ENCODE peak calls at places on chromosomes 5 and 9, in seven cellular contexts. One of them, this sample, is unnamed.

GRCh38 chr5:81006955-81007636 is 46.9 kb downstream of the RASGRF2 start:
- DNase-seq in heart left ventricle: no peak
- DNase-seq in CD8-positive, alpha-beta T cell: peak; percentile 39
- DNase-seq in ascending aorta: no peak
- DNase-seq in body of pancreas: no peak
- DNase-seq in vagina: no peak
- DNase-seq in thyroid gland: no peak
- DNase-seq in this sample: no peak

GRCh38 chr9:97758334-97758916 is 61.3 kb upstream of the XPA start:
- DNase-seq in heart left ventricle: no peak
- DNase-seq in CD8-positive, alpha-beta T cell: no peak
- DNase-seq in ascending aorta: no peak
- DNase-seq in body of pancreas: no peak
- DNase-seq in vagina: no peak
- DNase-seq in thyroid gland: no peak
- DNase-seq in this sample: no peak

GRCh38 chr9:110799396-110799795 is 130.8 kb downstream of the MUSK start:
- DNase-seq in heart left ventricle: no peak
- DNase-seq in CD8-positive, alpha-beta T cell: no peak
- DNase-seq in ascending aorta: no peak
- DNase-seq in body of pancreas: no peak
- DNase-seq in vagina: no peak
- DNase-seq in thyroid gland: no peak
- DNase-seq in this sample: no peak

GRCh38 chr5:10009802-10010201 is 239.9 kb downstream of the ATPSCKMT start:
- DNase-seq in heart left ventricle: no peak
- DNase-seq in CD8-positive, alpha-beta T cell: no peak
- DNase-seq in ascending aorta: no peak
- DNase-seq in body of pancreas: no peak
- DNase-seq in vagina: no peak
- DNase-seq in thyroid gland: no peak
- DNase-seq in this sample: no peak

GRCh38 chr9:99962685-99963261 is 56.3 kb downstream of the STX17 start:
- DNase-seq in heart left ventricle: no peak
- DNase-seq in CD8-positive, alpha-beta T cell: no peak
- DNase-seq in ascending aorta: no peak
- DNase-seq in body of pancreas: no peak
- DNase-seq in vagina: no peak
- DNase-seq in thyroid gland: no peak
- DNase-seq in this sample: no peak

GRCh38 chr9:79623799-79624721 is 52.3 kb downstream of the TLE4 start:
- DNase-seq in heart left ventricle: peak; percentile 51
- DNase-seq in CD8-positive, alpha-beta T cell: peak; percentile 20
- DNase-seq in ascending aorta: peak; percentile 11
- DNase-seq in body of pancreas: no peak
- DNase-seq in vagina: no peak
- DNase-seq in thyroid gland: peak; percentile 35
- DNase-seq in this sample: peak; percentile 54

GRCh38 chr9:13898957-13899356 is 415.0 kb downstream of the NFIB start:
- DNase-seq in heart left ventricle: peak; percentile 40
- DNase-seq in CD8-positive, alpha-beta T cell: no peak
- DNase-seq in ascending aorta: no peak
- DNase-seq in body of pancreas: no peak
- DNase-seq in vagina: no peak
- DNase-seq in thyroid gland: no peak
- DNase-seq in this sample: no peak

GRCh38 chr9:29212590-29213373 is 1639.5 kb upstream of the C9orf72 start:
- DNase-seq in heart left ventricle: no peak
- DNase-seq in CD8-positive, alpha-beta T cell: no peak
- DNase-seq in ascending aorta: no peak
- DNase-seq in body of pancreas: peak; percentile 34
- DNase-seq in vagina: no peak
- DNase-seq in thyroid gland: peak; percentile 60
- DNase-seq in this sample: no peak

GRCh38 chr9:122258886-122259415 is 5.7 kb downstream of the RBM18 start:
- DNase-seq in heart left ventricle: no peak
- DNase-seq in CD8-positive, alpha-beta T cell: no peak
- DNase-seq in ascending aorta: no peak
- DNase-seq in body of pancreas: no peak
- DNase-seq in vagina: no peak
- DNase-seq in thyroid gland: no peak
- DNase-seq in this sample: no peak

GRCh38 chr5:146762830-146763229 is 115.7 kb downstream of the PPP2R2B start:
- DNase-seq in heart left ventricle: no peak
- DNase-seq in CD8-positive, alpha-beta T cell: no peak
- DNase-seq in ascending aorta: no peak
- DNase-seq in body of pancreas: no peak
- DNase-seq in vagina: no peak
- DNase-seq in thyroid gland: no peak
- DNase-seq in this sample: no peak

GRCh38 chr9:77464591-77465125 is 183.5 kb downstream of the GNA14 start:
- DNase-seq in heart left ventricle: no peak
- DNase-seq in CD8-positive, alpha-beta T cell: no peak
- DNase-seq in ascending aorta: no peak
- DNase-seq in body of pancreas: no peak
- DNase-seq in vagina: no peak
- DNase-seq in thyroid gland: no peak
- DNase-seq in this sample: no peak

GRCh38 chr5:98108497-98108896 is 665.0 kb upstream of the RGMB start:
- DNase-seq in heart left ventricle: no peak
- DNase-seq in CD8-positive, alpha-beta T cell: no peak
- DNase-seq in ascending aorta: no peak
- DNase-seq in body of pancreas: no peak
- DNase-seq in vagina: no peak
- DNase-seq in thyroid gland: no peak
- DNase-seq in this sample: no peak

GRCh38 chr5:139636207-139636792 is 11.8 kb upstream of the CXXC5 start:
- DNase-seq in heart left ventricle: no peak
- DNase-seq in CD8-positive, alpha-beta T cell: peak; percentile 58
- DNase-seq in ascending aorta: no peak
- DNase-seq in body of pancreas: peak; percentile 60
- DNase-seq in vagina: no peak
- DNase-seq in thyroid gland: peak; percentile 55
- DNase-seq in this sample: peak; percentile 98

GRCh38 chr9:108117775-108118174 is 628.2 kb upstream of the KLF4 start:
- DNase-seq in heart left ventricle: no peak
- DNase-seq in CD8-positive, alpha-beta T cell: no peak
- DNase-seq in ascending aorta: no peak
- DNase-seq in body of pancreas: no peak
- DNase-seq in vagina: no peak
- DNase-seq in thyroid gland: no peak
- DNase-seq in this sample: no peak

GRCh38 chr5:143173139-143173889 is 230.2 kb downstream of the NR3C1 start:
- DNase-seq in heart left ventricle: no peak
- DNase-seq in CD8-positive, alpha-beta T cell: no peak
- DNase-seq in ascending aorta: no peak
- DNase-seq in body of pancreas: no peak
- DNase-seq in vagina: no peak
- DNase-seq in thyroid gland: no peak
- DNase-seq in this sample: no peak

GRCh38 chr5:14693070-14693469 is 28.6 kb downstream of the OTULIN start:
- DNase-seq in heart left ventricle: no peak
- DNase-seq in CD8-positive, alpha-beta T cell: no peak
- DNase-seq in ascending aorta: no peak
- DNase-seq in body of pancreas: no peak
- DNase-seq in vagina: no peak
- DNase-seq in thyroid gland: no peak
- DNase-seq in this sample: no peak

DNA sequence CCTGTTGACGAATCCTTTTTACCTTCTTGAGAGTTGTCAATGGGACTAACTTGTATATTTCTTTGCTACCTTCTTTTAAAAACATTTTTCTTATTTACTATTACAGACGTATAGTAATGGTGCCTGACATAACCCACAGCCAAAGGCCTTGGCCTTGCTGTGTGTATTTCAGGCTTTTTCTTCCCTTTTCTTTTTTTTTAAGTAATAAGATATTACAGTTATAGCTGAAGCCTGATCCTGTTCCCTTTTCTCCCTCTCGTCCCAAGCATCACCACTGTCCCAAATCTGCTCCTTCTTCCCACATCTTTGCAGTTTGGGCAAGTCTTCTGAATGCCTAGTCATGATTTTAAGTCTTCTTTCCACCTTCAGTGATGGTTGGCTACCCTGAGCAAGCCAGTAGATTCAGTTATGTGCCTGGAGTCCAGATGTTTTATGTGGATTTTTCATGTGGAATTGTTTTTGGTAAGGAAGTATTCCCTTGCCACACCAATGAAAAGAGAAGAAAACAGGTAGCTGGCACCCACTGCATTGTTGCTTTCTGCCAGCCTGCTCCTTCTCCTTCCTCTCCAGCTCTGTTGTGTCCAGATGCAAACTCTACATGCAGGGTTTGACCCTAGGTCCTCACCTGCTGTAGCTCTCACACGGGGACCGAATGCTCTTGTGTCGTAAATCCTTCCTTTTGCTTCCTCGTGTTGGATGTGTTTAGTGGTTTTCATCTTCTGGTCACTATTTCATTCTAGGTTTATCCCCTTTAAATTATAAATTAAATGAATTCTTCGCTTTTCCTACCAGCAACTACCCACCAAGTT is 26.5 kb downstream of the ABL1 start:
- DNase-seq in heart left ventricle: no peak
- DNase-seq in CD8-positive, alpha-beta T cell: no peak
- DNase-seq in ascending aorta: no peak
- DNase-seq in body of pancreas: no peak
- DNase-seq in vagina: no peak
- DNase-seq in thyroid gland: no peak
- DNase-seq in this sample: no peak
- H3K36me3 ChIP-seq in heart left ventricle: peaks cover 59% of the 10 kb centered on the region
- H3K36me3 ChIP-seq in CD8-positive, alpha-beta T cell: no peaks in the 10 kb centered on the region
- H3K36me3 ChIP-seq in ascending aorta: peaks cover 25% of the 10 kb centered on the region
- H3K36me3 ChIP-seq in body of pancreas: no peaks in the 10 kb centered on the region
- H3K36me3 ChIP-seq in vagina: peaks cover 19% of the 10 kb centered on the region
- H3K36me3 ChIP-seq in thyroid gland: no peaks in the 10 kb centered on the region
- H3K36me3 ChIP-seq in this sample: no peaks in the 10 kb centered on the region

GRCh38 chr5:93252165-93252564 is 328.9 kb downstream of the NR2F1-AS1 start:
- DNase-seq in heart left ventricle: no peak
- DNase-seq in CD8-positive, alpha-beta T cell: no peak
- DNase-seq in ascending aorta: no peak
- DNase-seq in body of pancreas: no peak
- DNase-seq in vagina: no peak
- DNase-seq in thyroid gland: no peak
- DNase-seq in this sample: no peak
- TF ChIP-seq CTCF in heart left ventricle: peak; percentile 20
- TF ChIP-seq CTCF in CD8-positive, alpha-beta T cell: no peak
- TF ChIP-seq CTCF in ascending aorta: no peak
- TF ChIP-seq CTCF in body of pancreas: no peak
- TF ChIP-seq CTCF in vagina: no peak
- TF ChIP-seq CTCF in thyroid gland: no peak
- TF ChIP-seq CTCF in this sample: no peak

DNA sequence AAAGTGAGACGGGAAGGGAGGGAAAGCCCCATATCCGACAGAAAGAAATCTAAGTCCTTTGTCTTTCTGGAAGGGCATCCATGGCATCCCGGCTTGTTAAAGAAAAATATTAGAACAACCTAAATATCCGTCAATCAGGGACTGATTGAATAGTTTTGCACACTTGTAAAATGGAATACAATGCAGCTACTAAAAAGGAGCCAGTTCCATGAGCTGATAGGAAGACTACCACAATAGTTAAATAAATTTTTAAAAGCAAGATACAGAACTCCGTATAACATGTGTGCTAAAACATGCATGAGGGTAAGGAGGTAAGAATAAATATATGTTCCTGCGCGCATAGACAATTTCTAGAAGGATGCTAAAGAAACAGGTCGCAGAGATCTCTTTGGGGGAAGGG is 12.8 kb upstream of the GNPDA1 start:
- DNase-seq in heart left ventricle: no peak
- DNase-seq in CD8-positive, alpha-beta T cell: no peak
- DNase-seq in ascending aorta: no peak
- DNase-seq in body of pancreas: no peak
- DNase-seq in vagina: no peak
- DNase-seq in thyroid gland: no peak
- DNase-seq in this sample: no peak
- H3K4me1 ChIP-seq in heart left ventricle: no peaks in the 10 kb centered on the region
- H3K4me1 ChIP-seq in CD8-positive, alpha-beta T cell: peaks cover 11% of the 10 kb centered on the region
- H3K4me1 ChIP-seq in ascending aorta: no peaks in the 10 kb centered on the region
- H3K4me1 ChIP-seq in body of pancreas: no peaks in the 10 kb centered on the region
- H3K4me1 ChIP-seq in vagina: peaks cover 6% of the 10 kb centered on the region
- H3K4me1 ChIP-seq in thyroid gland: no peaks in the 10 kb centered on the region
- H3K4me1 ChIP-seq in this sample: peaks cover 21% of the 10 kb centered on the region

GRCh38 chr5:169705322-169705721 is 68.2 kb downstream of the DOCK2 start:
- DNase-seq in heart left ventricle: no peak
- DNase-seq in CD8-positive, alpha-beta T cell: no peak
- DNase-seq in ascending aorta: no peak
- DNase-seq in body of pancreas: no peak
- DNase-seq in vagina: no peak
- DNase-seq in thyroid gland: no peak
- DNase-seq in this sample: peak; percentile 84
- H3K36me3 ChIP-seq in heart left ventricle: no peaks in the 10 kb centered on the region
- H3K36me3 ChIP-seq in CD8-positive, alpha-beta T cell: peaks cover 55% of the 10 kb centered on the region
- H3K36me3 ChIP-seq in ascending aorta: no peaks in the 10 kb centered on the region
- H3K36me3 ChIP-seq in body of pancreas: no peaks in the 10 kb centered on the region
- H3K36me3 ChIP-seq in vagina: no peaks in the 10 kb centered on the region
- H3K36me3 ChIP-seq in thyroid gland: no peaks in the 10 kb centered on the region
- H3K36me3 ChIP-seq in this sample: peaks cover 96% of the 10 kb centered on the region

GRCh38 chr9:15231788-15232635 is 75.0 kb downstream of the TTC39B start:
- DNase-seq in heart left ventricle: no peak
- DNase-seq in CD8-positive, alpha-beta T cell: no peak
- DNase-seq in ascending aorta: no peak
- DNase-seq in body of pancreas: no peak
- DNase-seq in vagina: no peak
- DNase-seq in thyroid gland: no peak
- DNase-seq in this sample: peak; percentile 43
- TF ChIP-seq CTCF in heart left ventricle: peak; percentile 56
- TF ChIP-seq CTCF in CD8-positive, alpha-beta T cell: no peak
- TF ChIP-seq CTCF in ascending aorta: no peak
- TF ChIP-seq CTCF in body of pancreas: no peak
- TF ChIP-seq CTCF in vagina: no peak
- TF ChIP-seq CTCF in thyroid gland: peak; percentile 66
- TF ChIP-seq CTCF in this sample: peak; percentile 88

GRCh38 chr9:127769985-127770904 is 8.2 kb downstream of the SH2D3C start:
- DNase-seq in heart left ventricle: no peak
- DNase-seq in CD8-positive, alpha-beta T cell: no peak
- DNase-seq in ascending aorta: no peak
- DNase-seq in body of pancreas: no peak
- DNase-seq in vagina: no peak
- DNase-seq in thyroid gland: no peak
- DNase-seq in this sample: no peak

GRCh38 chr9:127772603-127773002 is 5.9 kb downstream of the SH2D3C start:
- DNase-seq in heart left ventricle: no peak
- DNase-seq in CD8-positive, alpha-beta T cell: no peak
- DNase-seq in ascending aorta: no peak
- DNase-seq in body of pancreas: no peak
- DNase-seq in vagina: no peak
- DNase-seq in thyroid gland: no peak
- DNase-seq in this sample: no peak

GRCh38 chr9:127771570-127772189 is 6.8 kb downstream of the SH2D3C start:
- DNase-seq in heart left ventricle: no peak
- DNase-seq in CD8-positive, alpha-beta T cell: no peak
- DNase-seq in ascending aorta: no peak
- DNase-seq in body of pancreas: no peak
- DNase-seq in vagina: no peak
- DNase-seq in thyroid gland: no peak
- DNase-seq in this sample: no peak

GRCh38 chr9:127769101-127769500 is 9.4 kb downstream of the SH2D3C start:
- DNase-seq in heart left ventricle: no peak
- DNase-seq in CD8-positive, alpha-beta T cell: no peak
- DNase-seq in ascending aorta: no peak
- DNase-seq in body of pancreas: no peak
- DNase-seq in vagina: no peak
- DNase-seq in thyroid gland: no peak
- DNase-seq in this sample: no peak

GRCh38 chr9:127770905-127771569 is 7.4 kb downstream of the SH2D3C start:
- DNase-seq in heart left ventricle: peak; percentile 100
- DNase-seq in CD8-positive, alpha-beta T cell: peak; percentile 93
- DNase-seq in ascending aorta: peak; percentile 94
- DNase-seq in body of pancreas: peak; percentile 99
- DNase-seq in vagina: no peak
- DNase-seq in thyroid gland: peak; percentile 99
- DNase-seq in this sample: peak; percentile 97
- H3K4me1 ChIP-seq in heart left ventricle: no peaks in the 10 kb centered on the region
- H3K4me1 ChIP-seq in CD8-positive, alpha-beta T cell: peaks cover 75% of the 10 kb centered on the region
- H3K4me1 ChIP-seq in ascending aorta: peaks cover 8% of the 10 kb centered on the region
- H3K4me1 ChIP-seq in body of pancreas: peaks cover 15% of the 10 kb centered on the region
- H3K4me1 ChIP-seq in vagina: peaks cover 29% of the 10 kb centered on the region
- H3K4me1 ChIP-seq in thyroid gland: peaks cover 26% of the 10 kb centered on the region
- H3K4me1 ChIP-seq in this sample: peaks cover 73% of the 10 kb centered on the region

This sample was measured in OCI-LY7.